ENCODE peak calls at places on chromosomes 5 and 9, in eight cellular contexts. D is midbrain; G is CD8-positive, alpha-beta memory T cell; V is brain microvascular endothelial cell; C is T follicular helper cell; U is activated naive CD4-positive, alpha-beta T cell treated with anti-CD3 and anti-CD28 coated beads, Interleukin-2, amount 50 U/mL, for 72 hours; B is effector memory CD4-positive, alpha-beta T cell; P is iPS DF 6.9. H is an unnamed sample.

GRCh38 chr5:135383803-135384495 is 15.1 kb downstream of the MACROH2A1 start:
- DNase-seq in G (no peak), U (no peak), V (no peak), D (no peak), P (no peak), C (no peak), B (no peak), H (no peak)

GRCh38 chr5:912356-913091 is 19.8 kb downstream of the TRIP13 start:
- DNase-seq in G (peak), U (peak), C (peak), B (peak), V (peak), P (no peak), D (no peak), H (no peak)

GRCh38 chr9:72013188-72013877 is 47.1 kb downstream of the C9orf57 start:
- DNase-seq in G (no peak), U (no peak), V (no peak), P (no peak), C (no peak), B (no peak), D (no peak), H (no peak)

GRCh38 chr5:170612256-170612656 is 108.4 kb downstream of the KCNIP1 start:
- DNase-seq in G (no peak), D (no peak), B (no peak), C (no peak), U (no peak), P (peak), V (no peak), H (peak)

GRCh38 chr9:134403682-134404301 is 77.5 kb downstream of the RXRA start:
- DNase-seq in P (no peak), D (peak), V (peak), B (no peak), C (no peak), U (no peak), G (peak), H (no peak)

GRCh38 chr9:98419260-98419603 is 163.8 kb upstream of the TBC1D2 start:
- DNase-seq in C (no peak), V (no peak), P (no peak), B (no peak), D (no peak), U (no peak), G (no peak), H (no peak)

GRCh38 chr9:28155067-28155466 is 581.8 kb upstream of the C9orf72 start:
- DNase-seq in B (no peak), G (no peak), P (no peak), V (peak), D (no peak), C (no peak), U (no peak), H (no peak)

GRCh38 chr5:160269017-160269416 is 39.7 kb downstream of the FABP6 start:
- DNase-seq in V (peak), P (no peak), D (peak), C (no peak), G (no peak), U (no peak), B (no peak), H (no peak)

GRCh38 chr5:83281658-83282057 is 189.9 kb upstream of the VCAN start:
- DNase-seq in V (peak), G (no peak), U (no peak), D (no peak), B (no peak), P (no peak), C (no peak), H (no peak)

GRCh38 chr5:111384220-111384619 is 128.1 kb downstream of the STARD4 start:
- DNase-seq in D (no peak), V (peak), P (no peak), B (no peak), G (no peak), U (no peak), C (no peak), H (no peak)

GRCh38 chr5:100902406-100903035 is 561 bp downstream of the ST8SIA4 start:
- DNase-seq in D (no peak), G (peak), P (no peak), C (no peak), B (no peak), V (no peak), U (peak), H (peak)

GRCh38 chr9:720239-720881 is 121.1 kb upstream of the DMRT1 start:
- DNase-seq in D (no peak), P (no peak), C (no peak), B (no peak), U (no peak), V (no peak), G (no peak), H (no peak)

GRCh38 chr9:12414514-12414913 is 278.7 kb upstream of the TYRP1 start:
- DNase-seq in C (no peak), B (no peak), D (no peak), V (no peak), G (no peak), U (no peak), P (no peak), H (no peak)

GRCh38 chr5:891117-891836 is 1.3 kb downstream of the BRD9 start:
- DNase-seq in B (no peak), C (no peak), U (no peak), V (no peak), G (no peak), D (no peak), P (no peak), H (peak)

GRCh38 chr9:38066907-38067610 is 2.0 kb downstream of the SHB start:
- DNase-seq in U (no peak), C (no peak), B (no peak), G (peak), V (no peak), D (no peak), P (no peak), H (no peak)

GRCh38 chr9:6931913-6932312 is 174.1 kb downstream of the KDM4C start:
- DNase-seq in C (no peak), B (no peak), U (no peak), V (peak), D (no peak), G (no peak), P (no peak), H (no peak)

GRCh38 chr5:65855758-65856157 is 70.6 kb upstream of the ERBIN start:
- DNase-seq in C (no peak), U (no peak), B (no peak), D (no peak), G (no peak), V (no peak), P (no peak), H (no peak)

GRCh38 chr9:127144670-127145458 is 22.4 kb upstream of the ANGPTL2 start:
- DNase-seq in C (no peak), P (no peak), B (no peak), G (no peak), D (no peak), U (no peak), V (no peak), H (peak)

GRCh38 chr9:94882953-94883641 is 156.6 kb downstream of the AOPEP start:
- DNase-seq in C (no peak), U (no peak), P (no peak), D (no peak), G (no peak), V (no peak), B (no peak), H (peak)

GRCh38 chr9:121607434-121608248 is 43.8 kb upstream of the DAB2IP start:
- DNase-seq in V (peak), G (no peak), D (no peak), P (no peak), C (no peak), U (no peak), B (no peak), H (no peak)

H was measured in H1.